ENCODE peak calls at places on chromosomes 2 and 18, in seven cellular contexts. D is H54; Q is activated T-helper 1 cell treated with anti-CD3 and anti-CD28 coated beads, Interleukin-12 subunit alpha, Interleukin-12 subunit beta, Interleukin-2, Interleukin-4 antibody, amounts not matched to agents 30 ng/mL and 10 ng/mL and 1 ng/mL, durations not matched to agents 14 hours and 24 hours and 36 hours; Y is posterior vena cava; C is neural crest cell; F is PC-3; T is stimulated activated CD4-positive, alpha-beta T cell treated with anti-CD3 and anti-CD28 coated beads, TNF-alpha, amount 100 ng/mL, for 24 hours. I is an unnamed sample.

GRCh38 chr18:12015697-12016062 is 34.4 kb downstream of the IMPA2 start:
- DNase-seq in F (peak), T (no peak), D (no peak), Q (no peak), Y (peak), C (no peak), I (peak)

GRCh38 chr2:156907806-156908205 is 349.7 kb upstream of the GALNT5 start:
- DNase-seq in Q (no peak), T (no peak), C (no peak), D (no peak), Y (no peak), F (peak), I (no peak)

GRCh38 chr2:17442334-17442733 is 75.9 kb downstream of the RAD51AP2 start:
- DNase-seq in Q (no peak), D (no peak), F (no peak), Y (no peak), T (no peak), C (no peak), I (no peak)

GRCh38 chr2:174336403-174337336 is 1.9 kb downstream of the SP9 start:
- DNase-seq in Y (no peak), C (peak), Q (no peak), F (no peak), T (no peak), D (no peak), I (no peak)

GRCh38 chr2:232643813-232644347 is 10.5 kb downstream of the EFHD1 start:
- DNase-seq in C (no peak), T (no peak), F (no peak), D (no peak), Y (no peak), Q (no peak), I (no peak)

GRCh38 chr2:53334610-53335009 is 433.0 kb upstream of the CHAC2 start:
- DNase-seq in C (no peak), Q (no peak), D (no peak), Y (no peak), F (peak), T (no peak), I (no peak)

GRCh38 chr2:41722668-41723369 is 325.0 kb upstream of the PKDCC start:
- DNase-seq in D (no peak), Q (no peak), F (no peak), C (no peak), T (no peak), Y (peak), I (no peak)

GRCh38 chr2:49935456-49935855 is 781.1 kb upstream of the FSHR start:
- DNase-seq in C (no peak), D (no peak), Q (no peak), Y (no peak), F (no peak), T (no peak), I (no peak)

GRCh38 chr2:127535422-127535901 is at the start of gene MYO7B:
- DNase-seq in T (no peak), C (no peak), D (no peak), Q (no peak), Y (no peak), F (no peak), I (no peak)

GRCh38 chr2:196239622-196240587 is 68.5 kb upstream of the STK17B start:
- DNase-seq in Q (peak), D (no peak), F (peak), C (no peak), T (peak), Y (peak), I (peak)

GRCh38 chr2:6940820-6941219 is 23.6 kb downstream of the RNF144A start:
- DNase-seq in Q (no peak), C (no peak), Y (no peak), T (no peak), F (no peak), D (no peak), I (no peak)

GRCh38 chr18:2197945-2198344 is 373.4 kb downstream of the METTL4 start:
- DNase-seq in D (no peak), F (peak), T (no peak), Y (no peak), Q (no peak), C (no peak), I (no peak)

GRCh38 chr2:125386074-125386473 is 1269.9 kb upstream of the GYPC start:
- DNase-seq in F (no peak), Y (no peak), Q (no peak), C (no peak), D (no peak), T (no peak), I (no peak)

GRCh38 chr2:88170472-88170892 is 336 bp downstream of the THNSL2 start:
- DNase-seq in Q (no peak), Y (no peak), T (no peak), F (no peak), D (no peak), C (peak), I (no peak)

GRCh38 chr2:36560726-36561125 is 37.2 kb downstream of the FEZ2 start:
- DNase-seq in F (no peak), T (no peak), C (no peak), Y (no peak), D (no peak), Q (no peak), I (no peak)

GRCh38 chr18:61929881-61930640 is 37.3 kb upstream of the RNF152 start:
- DNase-seq in F (no peak), D (no peak), C (no peak), Q (no peak), Y (no peak), T (no peak), I (no peak)

GRCh38 chr2:48433682-48434081 is 96.3 kb upstream of the STON1 start:
- DNase-seq in D (no peak), Y (no peak), T (no peak), C (no peak), Q (no peak), F (no peak), I (peak)